ENCODE peak calls at places on chromosome 10, in four cellular contexts. S is AG04449, D is mucosa of gallbladder, L is foreskin melanocyte. Z is an unnamed sample.

GRCh38 chr10:102121739-102122372 is 1.7 kb upstream of the LDB1 start:
- DNase-seq in S (no peak), D (peak), L (no peak), Z (no peak)

GRCh38 chr10:71468363-71469094 is 71.8 kb downstream of the CDH23 start:
- DNase-seq in S (no peak), D (no peak), L (no peak), Z (no peak)

GRCh38 chr10:5645375-5645774 is 21.0 kb downstream of the ASB13 start:
- DNase-seq in S (no peak), D (peak), L (no peak), Z (no peak)

GRCh38 chr10:51035344-51035743 is 38.9 kb upstream of the PRKG1 start:
- DNase-seq in S (no peak), D (no peak), L (no peak), Z (no peak)

GRCh38 chr10:29635711-29636144 is 957 bp upstream of the SVIL start:
- DNase-seq in S (no peak), D (no peak), L (peak), Z (no peak)

GRCh38 chr10:101896466-101896865 is 52.9 kb upstream of the KCNIP2 start:
- DNase-seq in S (no peak), D (no peak), L (no peak), Z (no peak)

GRCh38 chr10:73908853-73909611 is 1.9 kb upstream of the PLAU start:
- DNase-seq in S (peak), D (no peak), L (no peak), Z (no peak)

GRCh38 chr10:88181902-88182671 is 318.7 kb downstream of the PTEN start:
- DNase-seq in S (no peak), D (no peak), L (no peak), Z (no peak)

GRCh38 chr10:116892873-116893685 is 43.8 kb downstream of the ENO4 start:
- DNase-seq in S (no peak), D (no peak), L (no peak), Z (peak)

GRCh38 chr10:12549297-12549696 is 199.9 kb downstream of the CAMK1D start:
- DNase-seq in S (no peak), D (no peak), L (no peak), Z (no peak)

GRCh38 chr10:103277713-103278299 is 868 bp downstream of the INA start:
- DNase-seq in S (no peak), D (no peak), L (no peak), Z (no peak)

GRCh38 chr10:28939352-28940157 is 262.2 kb downstream of the BAMBI start:
- DNase-seq in S (no peak), D (peak), L (peak), Z (no peak)

GRCh38 chr10:44154956-44155355 is 229.9 kb downstream of the CXCL12 start:
- DNase-seq in S (no peak), D (no peak), L (no peak), Z (no peak)

GRCh38 chr10:30529373-30529998 is 95.5 kb downstream of the MAP3K8 start:
- DNase-seq in S (no peak), D (peak), L (no peak), Z (no peak)

GRCh38 chr10:49649294-49649693 is 30.2 kb upstream of the C10orf53 start:
- DNase-seq in S (no peak), D (no peak), L (no peak), Z (no peak)

GRCh38 chr10:621500-621899 is 68.0 kb downstream of the DIP2C start:
- DNase-seq in S (no peak), D (no peak), L (no peak), Z (no peak)

GRCh38 chr10:34933676-34934075 is 118.6 kb upstream of the PARD3 start:
- DNase-seq in S (no peak), D (peak), L (no peak), Z (no peak)

GRCh38 chr10:87991946-87992345 is 128.5 kb downstream of the PTEN start:
- DNase-seq in S (no peak), D (no peak), L (no peak), Z (no peak)